ENCODE peak calls at places on chromosomes 12 and 14, in nine cellular contexts. G, P, O, D, J, T, L, S and W are unnamed samples.

GRCh38 chr12:53060064-53060720 is 10.3 kb downstream of the TNS2 start:
- DNase-seq in D (no peak), G (no peak), L (no peak), P (no peak), T (no peak), O (no peak), J (no peak), S (no peak), W (no peak)

GRCh38 chr12:5907812-5908211 is 37.2 kb downstream of the ANO2 start:
- DNase-seq in D (no peak), J (no peak), T (no peak), G (no peak), L (no peak), P (peak; percentile 20), S (no peak), O (no peak), W (no peak)

GRCh38 chr12:56836317-56836716 is 73.2 kb downstream of the HSD17B6 start:
- DNase-seq in G (no peak), L (no peak), J (no peak), P (peak; percentile 26), S (no peak), T (no peak), D (no peak), O (peak; percentile 79), W (no peak)

GRCh38 chr12:51419473-51420228 is 5.0 kb upstream of the SLC4A8 start:
- DNase-seq in S (no peak), T (no peak), J (peak; percentile 25), P (peak; percentile 20), O (no peak), L (no peak), D (no peak), G (no peak), W (no peak)

GRCh38 chr12:5965950-5966383 is 20.9 kb upstream of the ANO2 start:
- DNase-seq in S (no peak), P (peak; percentile 54), D (peak; percentile 66), O (peak; percentile 22), T (peak; percentile 32), G (peak; percentile 53), J (peak; percentile 66), L (peak; percentile 11), W (peak; percentile 74)

GRCh38 chr12:11662369-11662768 is 12.9 kb downstream of the ETV6 start:
- DNase-seq in P (no peak), T (no peak), D (no peak), J (no peak), O (no peak), L (no peak), S (no peak), G (no peak), W (no peak)

GRCh38 chr12:77500124-77500523 is 330.6 kb upstream of the NAV3 start:
- DNase-seq in G (no peak), D (no peak), P (no peak), L (no peak), S (no peak), O (no peak), J (no peak), T (no peak), W (no peak)

GRCh38 chr14:77133718-77134338 is 7.8 kb downstream of the ZDHHC22 start:
- DNase-seq in D (no peak), T (peak; percentile 18), J (peak; percentile 65), S (no peak), P (peak; percentile 82), L (no peak), G (no peak), O (no peak), W (peak; percentile 71)

GRCh38 chr14:61538464-61539022 is 156.8 kb upstream of the HIF1A start:
- DNase-seq in G (no peak), P (no peak), D (no peak), S (no peak), O (no peak), J (no peak), T (no peak), L (no peak), W (no peak)

GRCh38 chr12:93902736-93903562 is 225.8 kb downstream of the CRADD start:
- DNase-seq in O (no peak), J (no peak), G (no peak), T (no peak), L (no peak), S (no peak), P (no peak), D (peak; percentile 69), W (no peak)

GRCh38 chr12:108099085-108099484 is 30.0 kb upstream of the WSCD2 start:
- DNase-seq in O (no peak), G (no peak), T (no peak), L (no peak), D (peak; percentile 31), J (no peak), S (no peak), P (no peak), W (no peak)

GRCh38 chr12:95393191-95393790 is 80.7 kb upstream of the METAP2 start:
- DNase-seq in J (no peak), G (no peak), T (no peak), L (no peak), S (no peak), O (no peak), D (no peak), P (no peak), W (no peak)

GRCh38 chr12:128121424-128121823 is 145.5 kb upstream of the TMEM132C start:
- DNase-seq in G (no peak), D (no peak), P (no peak), T (no peak), O (no peak), L (no peak), J (no peak), S (no peak), W (no peak)

GRCh38 chr12:101616027-101616494 is 21.3 kb downstream of the MYBPC1 start:
- DNase-seq in O (peak; percentile 79), P (peak; percentile 20), S (no peak), G (no peak), L (no peak), D (peak; percentile 90), J (no peak), T (no peak), W (no peak)

GRCh38 chr14:51442513-51443175 is 202.6 kb downstream of the TMX1 start:
- DNase-seq in L (no peak), O (no peak), S (no peak), G (no peak), J (peak; percentile 33), D (no peak), T (no peak), P (peak; percentile 97), W (no peak)

GRCh38 chr14:21476526-21476924 is 234 bp downstream of the RAB2B start:
- DNase-seq in O (no peak), P (no peak), J (peak; percentile 72), D (no peak), T (peak; percentile 76), G (peak; percentile 42), S (peak; percentile 77), L (peak; percentile 80), W (peak; percentile 81)

GRCh38 chr14:75053396-75054289 is 2.4 kb upstream of the MLH3 start:
- DNase-seq in O (no peak), P (peak; percentile 10), T (no peak), S (no peak), J (no peak), L (no peak), G (no peak), D (no peak), W (no peak)

GRCh38 chr14:53900499-53900898 is 56.1 kb downstream of the BMP4 start:
- DNase-seq in D (no peak), P (no peak), O (no peak), T (no peak), S (no peak), G (no peak), L (no peak), J (no peak), W (no peak)

GRCh38 chr14:64986578-64987571 is at the start of gene FNTB:
- DNase-seq in D (peak; percentile 91), P (peak; percentile 98), G (peak; percentile 89), T (peak; percentile 83), J (peak; percentile 98), S (peak; percentile 86), L (peak; percentile 85), O (peak; percentile 98), W (peak; percentile 94)

GRCh38 chr14:93797071-93797470 is 8.8 kb upstream of the PRIMA1 start:
- DNase-seq in G (no peak), D (no peak), S (no peak), T (no peak), P (no peak), L (no peak), O (no peak), J (no peak), W (no peak)

GRCh38 chr14:30443368-30444007 is 115.5 kb upstream of the G2E3 start:
- DNase-seq in S (no peak), G (no peak), T (no peak), L (no peak), D (peak; percentile 41), J (peak; percentile 3), P (peak; percentile 67), O (peak; percentile 15), W (no peak)

GRCh38 chr12:104605685-104606084 is 148.9 kb downstream of the CHST11 start:
- DNase-seq in J (no peak), P (peak; percentile 18), O (no peak), T (no peak), G (no peak), L (no peak), S (no peak), D (no peak), W (no peak)

GRCh38 chr14:55430024-55430690 is 10.3 kb downstream of the TBPL2 start:
- DNase-seq in P (peak; percentile 85), J (peak; percentile 64), G (peak; percentile 34), D (peak; percentile 68), O (peak; percentile 53), T (no peak), S (no peak), L (no peak), W (no peak)

GRCh38 chr12:111410229-111411186 is 4.8 kb downstream of the SH2B3 start:
- DNase-seq in L (no peak), J (no peak), T (no peak), O (no peak), S (no peak), G (no peak), D (no peak), P (peak; percentile 35), W (no peak)

GRCh38 chr12:19847294-19848059 is 408.2 kb downstream of the AEBP2 start:
- DNase-seq in L (no peak), S (no peak), T (no peak), O (no peak), D (no peak), P (peak; percentile 89), G (no peak), J (no peak), W (no peak)

GRCh38 chr12:92899388-92900001 is 29.6 kb downstream of the EEA1 start:
- DNase-seq in G (peak; percentile 54), L (no peak), P (peak; percentile 99), O (peak; percentile 88), T (no peak), D (peak; percentile 19), J (peak; percentile 82), S (no peak), W (no peak)

GRCh38 chr14:72961579-72962335 is 35.5 kb downstream of the DCAF4 start:
- DNase-seq in P (no peak), T (no peak), S (no peak), L (no peak), G (peak; percentile 82), J (peak; percentile 33), D (no peak), O (no peak), W (no peak)

GRCh38 chr14:105844047-105844630 is 317.8 kb downstream of the TMEM121 start:
- DNase-seq in L (no peak), J (no peak), S (no peak), O (no peak), D (no peak), P (no peak), T (no peak), G (no peak), W (no peak)